ENCODE peak calls at places on chromosomes 4 and X, in seven cellular contexts. H is endodermal cell, M is lower leg skin, R is GM13977, K is ascending aorta, Q is neural crest cell, E is cardiac muscle cell. V is an unnamed sample.

GRCh38 chr4:108172231-108172779 is 3.6 kb upstream of the LEF1 start:
- DNase-seq in H (no peak), M (no peak), R (peak; percentile 65), K (no peak), Q (peak; percentile 55), E (peak; percentile 29), V (peak; percentile 31)

GRCh38 chrX:151828434-151829080 is 84.1 kb upstream of the MAGEA4 start:
- DNase-seq in H (no peak), M (no peak), R (no peak), K (no peak), Q (no peak), E (no peak), V (no peak)

GRCh38 chr4:76339364-76339763 is 32.8 kb downstream of the STBD1 start:
- DNase-seq in H (no peak), M (no peak), R (no peak), K (no peak), Q (no peak), E (no peak), V (no peak)

GRCh38 chr4:142396279-142396678 is 449.8 kb downstream of the INPP4B start:
- DNase-seq in H (no peak), M (no peak), R (no peak), K (no peak), Q (no peak), E (peak; percentile 60), V (no peak)

GRCh38 chr4:86223472-86223871 is 136.4 kb downstream of the MAPK10 start:
- DNase-seq in H (peak; percentile 90), M (no peak), R (peak; percentile 15), K (no peak), Q (no peak), E (peak; percentile 67), V (no peak)

GRCh38 chrX:18985186-18985435 is 1.2 kb upstream of the PHKA2 start:
- DNase-seq in H (no peak), M (no peak), R (no peak), K (no peak), Q (no peak), E (no peak), V (no peak)

GRCh38 chr4:147707892-147708672 is 23.8 kb upstream of the ARHGAP10 start:
- DNase-seq in H (peak; percentile 73), M (no peak), R (peak; percentile 51), K (peak; percentile 77), Q (peak; percentile 29), E (peak; percentile 58), V (no peak)

GRCh38 chrX:123190096-123190495 is 6.0 kb downstream of the GRIA3 start:
- DNase-seq in H (no peak), M (no peak), R (no peak), K (no peak), Q (no peak), E (no peak), V (no peak)

GRCh38 chrX:132270699-132271098 is 51.5 kb upstream of the RAP2C start:
- DNase-seq in H (no peak), M (peak; percentile 88), R (no peak), K (peak; percentile 71), Q (no peak), E (peak; percentile 85), V (no peak)

GRCh38 chr4:113398441-113399143 is 349.1 kb downstream of the ANK2 start:
- DNase-seq in H (no peak), M (no peak), R (no peak), K (no peak), Q (no peak), E (no peak), V (no peak)

GRCh38 chr4:140149851-140150635 is 3.9 kb downstream of the MAML3 start:
- DNase-seq in H (peak; percentile 89), M (peak; percentile 97), R (peak; percentile 52), K (peak; percentile 88), Q (peak; percentile 36), E (peak; percentile 51), V (peak; percentile 75)
- TF ChIP-seq CTCF in H (peak; percentile 32), M (no peak), R (no peak), K (peak; percentile 13), Q (peak; percentile 41), E (no peak), V (no peak)

DNA sequence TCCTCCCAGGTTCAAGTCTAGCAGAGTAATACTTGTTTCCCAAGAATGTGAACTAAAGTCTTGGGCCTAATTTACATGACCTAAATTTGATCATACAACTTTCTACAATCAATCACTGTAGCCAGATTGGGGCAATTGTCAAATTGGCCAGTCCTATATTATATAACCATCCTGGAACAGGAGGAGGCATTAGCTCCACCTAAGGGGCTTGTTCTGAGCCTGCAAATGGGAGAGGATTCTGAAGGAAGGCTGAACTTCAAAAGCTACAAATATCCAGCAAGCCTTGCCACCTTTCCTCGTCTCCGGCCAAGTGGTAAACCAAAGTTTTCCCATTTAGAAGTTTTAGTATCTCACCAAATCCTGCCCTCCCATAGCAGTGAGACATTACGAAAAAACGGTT is 1289.6 kb upstream of the TENM3 start:
- DNase-seq in H (peak; percentile 63), M (no peak), R (no peak), K (no peak), Q (no peak), E (no peak), V (no peak)
- TF ChIP-seq CTCF in H (peak; percentile 76), M (no peak), R (no peak), K (no peak), Q (peak; percentile 25), E (no peak), V (no peak)

GRCh38 chrX:128781506-128781905 is 729.3 kb upstream of the ACTRT1 start:
- DNase-seq in H (peak; percentile 83), M (no peak), R (peak; percentile 47), K (no peak), Q (peak; percentile 47), E (peak; percentile 2), V (no peak)
- TF ChIP-seq CTCF in H (peak; percentile 76), M (no peak), R (peak; percentile 33), K (no peak), Q (peak; percentile 61), E (no peak), V (no peak)

GRCh38 chrX:53374923-53375322 is 47.5 kb downstream of the SMC1A start:
- DNase-seq in H (no peak), M (no peak), R (no peak), K (no peak), Q (no peak), E (no peak), V (no peak)
- TF ChIP-seq CTCF in H (peak; percentile 42), M (no peak), R (no peak), K (no peak), Q (no peak), E (no peak), V (no peak)

GRCh38 chr4:59971952-59972351 is 1228.2 kb upstream of the ADGRL3 start:
- DNase-seq in H (no peak), M (no peak), R (no peak), K (no peak), Q (no peak), E (no peak), V (no peak)
- TF ChIP-seq CTCF in H (no peak), M (no peak), R (no peak), K (no peak), Q (no peak), E (no peak), V (no peak)

V was measured in mesothelial cell of epicardium.